ENCODE peak calls at places on chromosomes 5 and 9, in six cellular contexts. Q, U, M, L, P and H are unnamed samples.
A peak's percentile ranks its signal among the peaks of the same experiment; 100 is the strongest.

GRCh38 chr5:168920019-168920813 is 341.0 kb upstream of the PANK3 start:
- DNase-seq in Q (no peak), U (no peak), M (no peak), L (no peak), P (no peak), H (no peak)

GRCh38 chr5:7548576-7548975 is 152.6 kb downstream of the ADCY2 start:
- DNase-seq in Q (peak; percentile 2), U (no peak), M (peak; percentile 15), L (no peak), P (no peak), H (no peak)

GRCh38 chr9:97748525-97748924 is 51.4 kb upstream of the XPA start:
- DNase-seq in Q (no peak), U (no peak), M (no peak), L (no peak), P (no peak), H (no peak)

GRCh38 chr5:135344351-135344750 is 54.7 kb downstream of the MACROH2A1 start:
- DNase-seq in Q (peak; percentile 56), U (peak; percentile 60), M (peak; percentile 66), L (no peak), P (no peak), H (no peak)

GRCh38 chr9:136921307-136921706 is 23.2 kb downstream of the FBXW5 start:
- DNase-seq in Q (no peak), U (no peak), M (no peak), L (no peak), P (no peak), H (no peak)

GRCh38 chr5:129063483-129064136 is 30.9 kb upstream of the ISOC1 start:
- DNase-seq in Q (peak; percentile 0), U (no peak), M (peak; percentile 18), L (no peak), P (no peak), H (no peak)

GRCh38 chr9:97502222-97502983 is 937 bp downstream of the TMOD1 start:
- DNase-seq in Q (no peak), U (no peak), M (no peak), L (peak; percentile 48), P (no peak), H (no peak)

GRCh38 chr9:21835111-21835510 is 32.7 kb downstream of the MTAP start:
- DNase-seq in Q (peak; percentile 67), U (no peak), M (peak; percentile 74), L (no peak), P (no peak), H (no peak)

GRCh38 chr9:91033802-91034201 is 232.2 kb downstream of the SYK start:
- DNase-seq in Q (no peak), U (no peak), M (no peak), L (peak; percentile 48), P (peak; percentile 51), H (peak; percentile 5)

GRCh38 chr5:143166080-143166479 is 237.4 kb downstream of the NR3C1 start:
- DNase-seq in Q (no peak), U (no peak), M (no peak), L (no peak), P (no peak), H (no peak)

GRCh38 chr9:96612105-96612965 is 7.3 kb downstream of the CDC14B start:
- DNase-seq in Q (peak; percentile 88), U (peak; percentile 96), M (peak; percentile 92), L (peak; percentile 75), P (no peak), H (peak; percentile 92)

GRCh38 chr5:148730272-148730954 is 76.1 kb upstream of the HTR4 start:
- DNase-seq in Q (peak; percentile 48), U (peak; percentile 47), M (peak; percentile 64), L (no peak), P (no peak), H (peak; percentile 31)

GRCh38 chr9:17810728-17811634 is 232.1 kb downstream of the SH3GL2 start:
- DNase-seq in Q (peak; percentile 7), U (peak; percentile 66), M (peak; percentile 31), L (peak; percentile 88), P (peak; percentile 46), H (peak; percentile 48)

GRCh38 chr9:109640232-109641078 is 139.5 kb upstream of the PALM2AKAP2 start:
- DNase-seq in Q (peak; percentile 39), U (peak; percentile 22), M (peak; percentile 62), L (peak; percentile 90), P (no peak), H (peak; percentile 16)
- H2AFZ ChIP-seq in Q (peak overlapping the region; percentile 67), U (peak overlapping the region; percentile 85), M (no peak overlapping the region), L (peak overlapping the region; percentile 84), P (no peak overlapping the region), H (no peak overlapping the region)

DNA sequence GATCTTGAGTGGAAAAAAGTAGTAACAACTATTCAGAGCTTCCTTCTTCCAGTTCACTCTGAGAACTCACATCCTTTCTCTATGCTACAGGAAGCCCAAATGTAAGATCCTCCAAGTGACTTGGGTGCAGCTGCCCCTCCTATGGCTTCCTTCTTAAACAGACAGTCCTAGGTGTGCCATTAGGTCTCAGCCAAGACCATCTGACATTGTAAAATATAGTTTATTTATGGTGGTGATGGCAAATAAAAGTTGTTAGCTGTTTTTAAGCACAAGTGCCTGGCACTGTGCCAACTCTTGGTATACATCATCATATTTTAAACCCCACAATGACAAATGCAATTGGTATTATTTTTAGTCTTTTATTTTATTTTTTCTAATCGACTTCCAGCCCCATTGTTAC is 58.1 kb downstream of the TMEM252 start:
- DNase-seq in Q (no peak), U (no peak), M (no peak), L (no peak), P (no peak), H (no peak)
- H2AFZ ChIP-seq in Q (no peak overlapping the region), U (no peak overlapping the region), M (no peak overlapping the region), L (no peak overlapping the region), P (no peak overlapping the region), H (no peak overlapping the region)

GRCh38 chr5:19923742-19924141 is 64.3 kb downstream of the CDH18 start:
- DNase-seq in Q (no peak), U (peak; percentile 6), M (no peak), L (no peak), P (no peak), H (peak; percentile 52)

GRCh38 chr5:19928556-19929421 is 59.2 kb downstream of the CDH18 start:
- DNase-seq in Q (peak; percentile 91), U (peak; percentile 92), M (peak; percentile 92), L (no peak), P (no peak), H (peak; percentile 93)

GRCh38 chr5:19927170-19927569 is 60.8 kb downstream of the CDH18 start:
- DNase-seq in Q (no peak), U (no peak), M (no peak), L (no peak), P (no peak), H (peak; percentile 38)

DNA sequence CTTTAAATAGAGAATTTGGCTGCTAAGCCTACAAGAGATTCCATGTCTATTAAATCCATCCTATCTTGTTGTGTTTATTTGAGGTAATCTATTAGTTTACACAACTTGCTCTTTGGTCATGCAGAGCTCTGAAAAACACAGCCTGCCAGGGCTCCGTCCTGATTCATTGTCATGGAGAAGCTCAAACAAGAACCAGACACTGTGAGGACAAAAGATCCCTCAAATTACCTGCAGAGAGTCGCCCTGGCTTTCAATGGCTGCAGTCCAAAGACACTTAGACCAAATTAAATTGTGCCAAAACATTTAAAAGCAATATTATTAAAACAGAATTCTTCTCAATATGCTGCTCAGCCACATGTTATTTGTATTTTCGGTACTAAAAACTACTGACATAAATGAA is 60.1 kb downstream of the CDH18 start:
- DNase-seq in Q (no peak), U (peak; percentile 61), M (no peak), L (peak; percentile 28), P (no peak), H (peak; percentile 79)
- H2AFZ ChIP-seq in Q (no peak overlapping the region), U (no peak overlapping the region), M (no peak overlapping the region), L (no peak overlapping the region), P (no peak overlapping the region), H (no peak overlapping the region)

GRCh38 chr5:102594192-102594591 is 95.4 kb upstream of the SLCO6A1 start:
- DNase-seq in Q (no peak), U (no peak), M (no peak), L (no peak), P (no peak), H (no peak)

GRCh38 chr5:102596113-102596512 is 97.3 kb upstream of the SLCO6A1 start:
- DNase-seq in Q (no peak), U (no peak), M (peak; percentile 9), L (no peak), P (no peak), H (no peak)

GRCh38 chr5:102596951-102597350 is 98.2 kb upstream of the SLCO6A1 start:
- DNase-seq in Q (no peak), U (no peak), M (peak; percentile 17), L (no peak), P (no peak), H (no peak)

GRCh38 chr5:102591650-102592049 is 92.8 kb upstream of the SLCO6A1 start:
- DNase-seq in Q (no peak), U (no peak), M (no peak), L (no peak), P (no peak), H (no peak)

GRCh38 chr5:102595332-102595731 is 96.5 kb upstream of the SLCO6A1 start:
- DNase-seq in Q (no peak), U (no peak), M (peak; percentile 10), L (no peak), P (no peak), H (no peak)
- H2AFZ ChIP-seq in Q (no peak overlapping the region), U (no peak overlapping the region), M (no peak overlapping the region), L (no peak overlapping the region), P (no peak overlapping the region), H (no peak overlapping the region)

DNA sequence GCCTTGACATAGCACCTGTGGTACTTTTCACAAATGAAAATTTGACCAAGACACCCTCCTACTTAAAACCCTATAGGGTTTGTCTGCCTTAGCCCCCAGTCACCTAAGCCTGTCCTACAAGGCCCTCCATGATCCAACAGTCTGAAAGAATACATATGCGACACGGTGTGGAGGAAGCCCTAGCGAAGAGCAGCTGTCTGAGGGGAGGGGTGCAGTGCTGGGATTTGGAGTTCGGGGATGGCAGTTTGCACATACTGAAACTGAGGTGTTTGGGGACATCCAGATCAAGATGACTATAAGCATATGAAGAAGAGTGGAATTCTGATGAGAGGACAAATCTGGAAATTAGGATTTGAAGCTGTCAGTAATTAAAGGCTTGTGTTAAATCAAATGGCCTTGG is 7.2 kb upstream of the MYORG start:
- DNase-seq in Q (no peak), U (no peak), M (no peak), L (no peak), P (no peak), H (no peak)
- H2AFZ ChIP-seq in Q (no peak overlapping the region), U (no peak overlapping the region), M (no peak overlapping the region), L (no peak overlapping the region), P (no peak overlapping the region), H (no peak overlapping the region)

GRCh38 chr9:71106992-71107391 is 14.4 kb downstream of the TRPM3 start:
- DNase-seq in Q (no peak), U (no peak), M (no peak), L (no peak), P (no peak), H (no peak)
- H2AFZ ChIP-seq in Q (no peak overlapping the region), U (no peak overlapping the region), M (no peak overlapping the region), L (no peak overlapping the region), P (no peak overlapping the region), H (no peak overlapping the region)